ENCODE peak calls at places on chromosomes 12 and 14, in five cellular contexts. I is DMS153, V is HuH-7.5, D is stomach, G is BJ. T is an unnamed sample.

GRCh38 chr14:82410064-82410463 is 876.4 kb upstream of the SEL1L start:
- DNase-seq in D (no peak), V (no peak), G (no peak), I (no peak), T (no peak)

GRCh38 chr12:13124661-13125505 is 21.4 kb upstream of the GSG1 start:
- DNase-seq in G (no peak), V (no peak), D (no peak), I (no peak), T (no peak)

GRCh38 chr12:67025543-67026114 is 243.5 kb upstream of the CAND1 start:
- DNase-seq in G (no peak), V (peak), D (peak), I (peak), T (no peak)

GRCh38 chr14:59869381-59870255 is 958 bp downstream of the RTN1 start:
- DNase-seq in I (no peak), D (no peak), V (no peak), G (no peak), T (no peak)

GRCh38 chr12:112877006-112877405 is 29.8 kb upstream of the OAS1 start:
- DNase-seq in V (no peak), D (no peak), G (no peak), I (no peak), T (no peak)

GRCh38 chr12:7972734-7973488 is 36.9 kb upstream of the SLC2A3 start:
- DNase-seq in I (no peak), V (no peak), D (no peak), G (no peak), T (no peak)

GRCh38 chr12:108825205-108825950 is 32.0 kb downstream of the SSH1 start:
- DNase-seq in G (no peak), D (no peak), V (no peak), I (no peak), T (no peak)

GRCh38 chr12:64674367-64674922 is 64.2 kb downstream of the RASSF3 start:
- DNase-seq in V (no peak), D (no peak), G (no peak), I (no peak), T (no peak)

GRCh38 chr12:38689704-38690103 is 215.7 kb downstream of the CPNE8 start:
- DNase-seq in G (peak), D (no peak), I (no peak), V (no peak), T (no peak)

GRCh38 chr12:22333751-22334695 is 484 bp downstream of the ST8SIA1 start:
- DNase-seq in I (no peak), D (no peak), G (no peak), V (peak), T (peak)

GRCh38 chr14:100824156-100824555 is 1.8 kb upstream of the MEG3 start:
- DNase-seq in I (no peak), G (no peak), V (no peak), D (no peak), T (no peak)

GRCh38 chr12:42468341-42468821 is 121.2 kb downstream of the PRICKLE1 start:
- DNase-seq in D (no peak), V (no peak), G (no peak), I (no peak), T (no peak)

T was measured in prostate gland.